ENCODE peak calls at places on chromosome 18, in four cellular contexts. F is BJ, A is heart right ventricle, K is spleen. D is an unnamed sample.

GRCh38 chr18:62404881-62405280 is 79.8 kb downstream of the TNFRSF11A start:
- DNase-seq in F (no peak), A (no peak), K (no peak), D (no peak)

GRCh38 chr18:76491801-76492668 is 3.0 kb downstream of the ZNF516 start:
- DNase-seq in F (no peak), K (peak; percentile 89), A (peak; percentile 41), D (peak; percentile 8)

GRCh38 chr18:70235478-70235877 is 30.0 kb upstream of the RTTN start:
- DNase-seq in F (no peak), A (no peak), K (no peak), D (no peak)

GRCh38 chr18:25732862-25733261 is 357.6 kb downstream of the SS18 start:
- DNase-seq in K (no peak), F (no peak), A (no peak), D (no peak)

GRCh38 chr18:5584751-5585417 is 41.1 kb upstream of the EPB41L3 start:
- DNase-seq in K (no peak), A (no peak), F (no peak), D (no peak)

GRCh38 chr18:36850527-36851201 is 21.7 kb downstream of the KIAA1328 start:
- DNase-seq in A (no peak), K (no peak), F (peak; percentile 75), D (peak; percentile 73)

GRCh38 chr18:48942554-48943261 is 8.1 kb downstream of the SMAD7 start:
- DNase-seq in F (peak; percentile 98), K (no peak), A (no peak), D (peak; percentile 91)

GRCh38 chr18:58045265-58046086 is 1.4 kb downstream of the NEDD4L start:
- DNase-seq in F (no peak), K (peak; percentile 82), A (peak; percentile 17), D (no peak)

GRCh38 chr18:14941256-14941655 is 193.3 kb downstream of the ANKRD30B start:
- DNase-seq in F (no peak), K (no peak), A (no peak), D (no peak)

GRCh38 chr18:74378179-74378682 is 62.6 kb downstream of the C18orf63 start:
- DNase-seq in K (no peak), F (no peak), A (no peak), D (peak; percentile 26)

GRCh38 chr18:61323951-61324350 is 9.3 kb upstream of the CDH20 start:
- DNase-seq in A (no peak), K (no peak), F (no peak), D (no peak)

GRCh38 chr18:54388203-54389142 is 30.8 kb downstream of the C18orf54 start:
- DNase-seq in A (no peak), K (no peak), F (peak; percentile 43), D (peak; percentile 70)

GRCh38 chr18:13268746-13269285 is 50.3 kb downstream of the LDLRAD4 start:
- DNase-seq in F (no peak), K (no peak), A (no peak), D (no peak)

GRCh38 chr18:13710460-13710859 is 15.9 kb downstream of the FAM210A start:
- DNase-seq in F (no peak), A (no peak), K (no peak), D (no peak)

GRCh38 chr18:65435529-65435928 is 315.3 kb upstream of the CDH7 start:
- DNase-seq in F (no peak), A (no peak), K (no peak), D (no peak)

GRCh38 chr18:48540329-48541025 is 1.6 kb downstream of the CTIF start:
- DNase-seq in A (peak; percentile 65), F (no peak), K (peak; percentile 89), D (peak; percentile 79)

GRCh38 chr18:48831802-48832201 is 119.0 kb downstream of the SMAD7 start:
- DNase-seq in A (no peak), F (no peak), K (no peak), D (no peak)

GRCh38 chr18:51168960-51169662 is 28.4 kb downstream of the MEX3C start:
- DNase-seq in A (no peak), K (no peak), F (no peak), D (no peak)

GRCh38 chr18:22985250-22985649 is 52.1 kb downstream of the RBBP8 start:
- DNase-seq in A (no peak), K (no peak), F (no peak), D (no peak)

GRCh38 chr18:22981274-22982133 is 48.4 kb downstream of the RBBP8 start:
- DNase-seq in A (no peak), K (no peak), F (no peak), D (no peak)

GRCh38 chr18:22983175-22983574 is 50.0 kb downstream of the RBBP8 start:
- DNase-seq in K (no peak), F (no peak), A (no peak), D (no peak)

GRCh38 chr18:22977847-22978701 is 44.9 kb downstream of the RBBP8 start:
- DNase-seq in K (no peak), F (peak; percentile 67), A (no peak), D (peak; percentile 5)

GRCh38 chr18:22980394-22980793 is 47.3 kb downstream of the RBBP8 start:
- DNase-seq in K (no peak), A (no peak), F (no peak), D (no peak)
- H3K36me3 ChIP-seq in K (peaks cover 3% of the 10 kb centered on the region), A (peaks cover 21% of the 10 kb centered on the region), F (no peaks in the 10 kb centered on the region), D (peaks cover 10% of the 10 kb centered on the region)

GRCh38 chr18:34710430-34711386 is 610 bp downstream of the DTNA start:
- DNase-seq in K (no peak), A (no peak), F (peak; percentile 20), D (no peak)

GRCh38 chr18:34707670-34708069 is 2.4 kb upstream of the DTNA start:
- DNase-seq in K (no peak), F (peak; percentile 58), A (no peak), D (peak; percentile 46)

GRCh38 chr18:34709631-34710429 is at the start of gene DTNA:
- DNase-seq in K (no peak), A (no peak), F (peak; percentile 90), D (peak; percentile 2)

GRCh38 chr18:34704823-34705222 is 5.3 kb upstream of the DTNA start:
- DNase-seq in A (no peak), F (no peak), K (no peak), D (no peak)

DNA sequence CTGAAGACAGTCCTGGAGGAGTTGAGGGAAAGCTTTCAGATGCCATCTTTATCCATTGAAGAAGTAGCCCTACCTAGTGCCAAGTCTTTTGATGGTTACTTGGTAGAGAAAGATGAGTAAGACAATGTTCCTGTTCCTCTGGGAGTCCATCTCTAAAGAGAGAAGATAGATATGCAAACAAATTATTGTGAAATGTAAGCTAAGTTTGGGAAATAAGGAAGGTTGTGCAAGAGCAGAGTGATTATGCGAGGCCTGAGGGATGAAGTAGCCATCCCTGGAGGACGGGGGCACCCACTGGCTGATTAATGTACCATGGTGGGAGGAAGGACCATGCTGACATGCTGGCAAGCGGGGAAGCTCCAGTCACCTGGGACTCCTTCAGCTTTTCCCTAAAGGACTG is 994 bp upstream of the DTNA start:
- DNase-seq in F (peak; percentile 65), A (no peak), K (no peak), D (peak; percentile 18)
- H3K4me3 ChIP-seq in F (no peak overlapping the region), A (no peak overlapping the region), K (no peak overlapping the region), D (no peak overlapping the region)

GRCh38 chr18:79510046-79510685 is 114.4 kb downstream of the NFATC1 start:
- DNase-seq in K (peak; percentile 33), F (no peak), A (no peak), D (no peak)
- H3K36me3 ChIP-seq in K (peaks cover 14% of the 10 kb centered on the region), F (no peaks in the 10 kb centered on the region), A (peaks cover 11% of the 10 kb centered on the region), D (no peaks in the 10 kb centered on the region)

DNA sequence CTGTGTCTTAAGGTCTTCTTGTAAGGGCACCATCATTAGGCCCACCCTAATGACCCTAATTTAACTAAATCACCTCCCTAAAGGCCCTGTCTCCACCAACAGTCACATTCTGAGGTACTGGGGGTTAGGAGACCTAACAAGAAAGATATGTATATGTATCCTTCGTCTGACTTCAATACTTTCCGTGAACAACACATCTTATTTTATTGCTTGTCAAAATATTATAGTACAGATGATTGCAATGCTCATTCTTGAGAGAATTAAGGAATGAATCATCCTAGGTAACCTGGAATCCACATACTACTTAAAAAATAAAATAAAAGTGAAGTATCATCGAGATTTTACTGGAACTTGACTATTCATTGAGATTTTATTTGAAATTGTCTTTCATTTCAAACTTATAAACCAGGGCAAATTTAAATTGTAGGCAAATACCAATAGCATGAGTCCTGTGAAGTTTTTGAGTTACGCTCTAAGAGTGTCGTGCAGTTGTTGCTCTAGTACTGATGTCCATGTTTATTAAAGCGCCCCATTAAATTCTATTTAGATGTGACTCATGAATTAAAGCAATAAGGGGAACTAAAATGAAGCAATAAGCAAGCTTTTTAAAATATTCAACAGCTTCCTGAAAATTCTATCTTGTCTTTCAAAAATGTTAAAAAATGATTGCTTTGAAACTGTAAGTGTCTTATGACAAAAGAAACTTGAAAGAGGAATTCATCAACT is 39.9 kb downstream of the CCDC102B start:
- DNase-seq in A (no peak), F (peak; percentile 91), K (no peak), D (no peak)
- H3K4me3 ChIP-seq in A (no peak overlapping the region), F (no peak overlapping the region), K (no peak overlapping the region), D (no peak overlapping the region)

GRCh38 chr18:23405626-23406025 is 47.5 kb upstream of the RIOK3 start:
- DNase-seq in K (no peak), F (no peak), A (no peak), D (no peak)
- H3K36me3 ChIP-seq in K (no peaks in the 10 kb centered on the region), F (no peaks in the 10 kb centered on the region), A (no peaks in the 10 kb centered on the region), D (no peaks in the 10 kb centered on the region)

DNA sequence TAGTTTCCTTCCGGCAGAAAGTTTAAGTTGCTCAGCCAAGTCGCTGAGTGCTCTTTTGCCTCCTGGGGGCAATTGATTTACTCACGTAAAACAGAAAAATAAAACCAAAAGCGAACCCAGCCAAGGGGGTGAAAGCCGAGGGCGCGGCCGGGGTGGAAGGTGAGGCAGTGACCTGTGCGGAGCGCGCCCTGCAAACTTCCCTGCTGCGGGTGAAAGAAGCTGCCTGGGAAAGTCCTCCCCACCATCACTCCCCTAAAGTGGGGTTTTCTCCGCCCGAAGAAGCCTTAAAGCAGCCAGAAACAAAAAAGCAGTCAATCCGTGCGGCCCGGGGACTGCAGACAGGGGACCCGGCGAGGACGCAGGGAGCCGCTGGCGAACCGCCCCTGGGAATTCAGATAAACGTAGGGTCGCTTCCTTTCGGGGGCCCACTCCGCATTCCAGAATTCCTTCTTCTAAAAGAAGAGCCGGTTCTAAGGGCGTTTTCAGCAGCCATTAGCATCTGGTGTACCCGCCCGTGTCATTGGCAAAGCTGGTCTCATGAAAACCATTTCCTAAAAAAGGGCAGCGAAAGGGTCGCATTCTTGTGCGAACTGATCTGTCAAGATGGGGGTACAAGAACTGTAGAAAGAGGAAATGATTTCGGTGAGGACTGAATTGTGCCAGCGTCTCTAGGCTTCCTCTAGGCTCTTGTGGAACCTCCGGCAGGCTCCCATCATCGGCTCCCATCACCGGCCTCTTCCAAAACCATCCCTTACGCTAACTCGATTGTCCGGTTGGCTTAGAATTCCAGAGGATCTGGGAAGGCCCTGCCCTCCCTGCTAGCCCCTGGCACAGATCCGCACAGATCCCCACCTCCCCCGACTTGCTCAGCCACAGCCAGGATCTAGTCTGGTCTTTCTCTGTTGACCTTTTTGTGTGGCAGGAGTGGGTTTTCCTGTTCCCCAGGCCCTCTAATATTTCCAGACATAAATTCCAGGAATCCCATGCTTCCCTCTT is 1.1 kb downstream of the RAB31 start:
- DNase-seq in A (peak; percentile 22), K (peak; percentile 87), F (no peak), D (no peak)
- H3K4me3 ChIP-seq in A (peak overlapping the region; percentile 89), K (peak overlapping the region; percentile 67), F (peak overlapping the region; percentile 69), D (peak overlapping the region; percentile 76)